ENCODE peak calls at places on chromosomes 6 and 20, in six cellular contexts. J is stimulated activated CD8-positive, alpha-beta memory T cell treated with anti-CD3 and anti-CD28 coated beads, Interleukin-15, amount 100 ng/mL, for 1 hour; C is fibroblast of mammary gland; P is iPS DF 19.7; K is endothelial cell; M is psoas muscle. R is an unnamed sample.

GRCh38 chr6:111338843-111339242 is 144.2 kb downstream of the REV3L start:
- DNase-seq in J (no peak), C (no peak), P (no peak), K (no peak), M (no peak), R (no peak)

GRCh38 chr6:77403424-77403823 is 59.9 kb downstream of the HTR1B start:
- DNase-seq in J (no peak), C (peak), P (no peak), K (no peak), M (no peak), R (peak)

GRCh38 chr6:160991411-160992322 is at the start of gene MAP3K4:
- DNase-seq in J (peak), C (peak), P (no peak), K (peak), M (peak), R (peak)

GRCh38 chr6:170032706-170033309 is 258.1 kb downstream of the DLL1 start:
- DNase-seq in J (no peak), C (no peak), P (no peak), K (no peak), M (no peak), R (no peak)

GRCh38 chr6:104941694-104942177 is 15.2 kb upstream of the LIN28B start:
- DNase-seq in J (no peak), C (no peak), P (no peak), K (no peak), M (no peak), R (no peak)

GRCh38 chr6:167493961-167494697 is 169.2 kb downstream of the TTLL2 start:
- DNase-seq in J (no peak), C (peak), P (no peak), K (no peak), M (peak), R (no peak)

GRCh38 chr6:125846292-125847024 is 55.7 kb downstream of the NCOA7 start:
- DNase-seq in J (no peak), C (no peak), P (no peak), K (no peak), M (no peak), R (no peak)

GRCh38 chr20:7851031-7851490 is 89.2 kb downstream of the HAO1 start:
- DNase-seq in J (no peak), C (peak), P (no peak), K (no peak), M (no peak), R (peak)

GRCh38 chr20:50413088-50413500 is 97.1 kb upstream of the PTPN1 start:
- DNase-seq in J (no peak), C (peak), P (no peak), K (no peak), M (no peak), R (peak)

GRCh38 chr6:155187994-155188706 is 75.7 kb upstream of the CLDN20 start:
- DNase-seq in J (no peak), C (peak), P (no peak), K (no peak), M (no peak), R (peak)

GRCh38 chr20:32206383-32207210 is 946 bp downstream of the PLAGL2 start:
- DNase-seq in J (no peak), C (no peak), P (no peak), K (no peak), M (no peak), R (no peak)

GRCh38 chr6:85419046-85419759 is 30.7 kb upstream of the NT5E start:
- DNase-seq in J (no peak), C (no peak), P (no peak), K (no peak), M (no peak), R (no peak)

GRCh38 chr20:58619847-58620431 is 31.1 kb upstream of the STX16 start:
- DNase-seq in J (no peak), C (no peak), P (peak), K (no peak), M (peak), R (no peak)

GRCh38 chr6:137188855-137189254 is 15.4 kb upstream of the IL22RA2 start:
- DNase-seq in J (no peak), C (peak), P (peak), K (no peak), M (no peak), R (peak)

GRCh38 chr20:49890651-49891361 is 24.5 kb downstream of the SPATA2 start:
- DNase-seq in J (no peak), C (no peak), P (no peak), K (no peak), M (no peak), R (no peak)

GRCh38 chr6:150471276-150471675 is 102.5 kb downstream of the IYD start:
- DNase-seq in J (no peak), C (no peak), P (no peak), K (no peak), M (no peak), R (no peak)

GRCh38 chr6:111699123-111699522 is 93.4 kb upstream of the TRAF3IP2 start:
- DNase-seq in J (no peak), C (no peak), P (no peak), K (no peak), M (no peak), R (no peak)

GRCh38 chr6:150395388-150396009 is 26.7 kb downstream of the IYD start:
- DNase-seq in J (no peak), C (peak), P (peak), K (peak), M (no peak), R (peak)

GRCh38 chr6:117484052-117484646 is 1.7 kb downstream of the DCBLD1 start:
- DNase-seq in J (no peak), C (no peak), P (no peak), K (no peak), M (no peak), R (no peak)

GRCh38 chr6:81751388-81752083 is 945 bp downstream of the TENT5A start:
- DNase-seq in J (peak), C (no peak), P (no peak), K (peak), M (peak), R (peak)

GRCh38 chr6:35601331-35602132 is 87.2 kb downstream of the FKBP5 start:
- DNase-seq in J (peak), C (peak), P (peak), K (no peak), M (peak), R (peak)

GRCh38 chr6:27441001-27441400 is 31.9 kb downstream of the ZNF184 start:
- DNase-seq in J (no peak), C (no peak), P (no peak), K (no peak), M (no peak), R (peak)

GRCh38 chr6:87572031-87572430 is 17.8 kb downstream of the RARS2 start:
- DNase-seq in J (no peak), C (no peak), P (no peak), K (no peak), M (no peak), R (no peak)

GRCh38 chr20:542777-543368 is 717 bp downstream of the CSNK2A1 start:
- DNase-seq in J (no peak), C (no peak), P (no peak), K (no peak), M (peak), R (no peak)

GRCh38 chr6:119102901-119103300 is 24.4 kb upstream of the FAM184A start:
- DNase-seq in J (no peak), C (no peak), P (no peak), K (no peak), M (no peak), R (no peak)

GRCh38 chr6:99119109-99120031 is 171.6 kb upstream of the FBXL4 start:
- DNase-seq in J (no peak), C (peak), P (no peak), K (peak), M (no peak), R (peak)

GRCh38 chr6:155219858-155220301 is 43.9 kb upstream of the CLDN20 start:
- DNase-seq in J (no peak), C (no peak), P (no peak), K (no peak), M (no peak), R (no peak)

GRCh38 chr6:128601060-128601459 is 80.7 kb upstream of the PTPRK start:
- DNase-seq in J (no peak), C (peak), P (no peak), K (no peak), M (no peak), R (no peak)

GRCh38 chr6:8082954-8083858 is 19.0 kb upstream of the BLOC1S5 start:
- DNase-seq in J (no peak), C (peak), P (no peak), K (no peak), M (no peak), R (peak)

GRCh38 chr6:132333639-132334516 is 67.4 kb downstream of the MOXD1 start:
- DNase-seq in J (no peak), C (peak), P (peak), K (no peak), M (no peak), R (peak)

GRCh38 chr6:87840324-87840723 is 138.3 kb upstream of the AKIRIN2 start:
- DNase-seq in J (no peak), C (no peak), P (no peak), K (no peak), M (no peak), R (no peak)

GRCh38 chr6:151900897-151901485 is 93.5 kb downstream of the ESR1 start:
- DNase-seq in J (no peak), C (no peak), P (no peak), K (no peak), M (peak), R (peak)

GRCh38 chr6:129701721-129702455 is 8.1 kb downstream of the ARHGAP18 start:
- DNase-seq in J (no peak), C (peak), P (no peak), K (no peak), M (no peak), R (peak)

GRCh38 chr6:33740794-33741193 is 5.9 kb downstream of the IP6K3 start:
- DNase-seq in J (no peak), C (no peak), P (no peak), K (no peak), M (no peak), R (no peak)

GRCh38 chr6:46377209-46377608 is 114.0 kb downstream of the RCAN2 start:
- DNase-seq in J (no peak), C (no peak), P (no peak), K (no peak), M (no peak), R (no peak)

GRCh38 chr20:20360464-20360863 is 7.4 kb upstream of the INSM1 start:
- DNase-seq in J (no peak), C (peak), P (no peak), K (peak), M (no peak), R (peak)

R was measured in MCF 10A.